ENCODE peak calls at places on chromosomes 5 and 9, in four cellular contexts. One of them, this sample, is unnamed.

GRCh38 chr5:53362521-53362941 is 117.9 kb upstream of the FST start:
- DNase-seq in AG04450: peak
- DNase-seq in WERI-Rb-1: no peak
- DNase-seq in cardiac muscle cell: peak
- DNase-seq in this sample: peak

GRCh38 chr5:122871669-122872068 is 26.3 kb downstream of the SNX24 start:
- DNase-seq in AG04450: no peak
- DNase-seq in WERI-Rb-1: no peak
- DNase-seq in cardiac muscle cell: no peak
- DNase-seq in this sample: no peak

GRCh38 chr9:137973829-137974416 is 96.3 kb downstream of the CACNA1B start:
- DNase-seq in AG04450: no peak
- DNase-seq in WERI-Rb-1: no peak
- DNase-seq in cardiac muscle cell: no peak
- DNase-seq in this sample: no peak

GRCh38 chr5:122262107-122262506 is 49.9 kb upstream of the SNCAIP start:
- DNase-seq in AG04450: no peak
- DNase-seq in WERI-Rb-1: no peak
- DNase-seq in cardiac muscle cell: peak
- DNase-seq in this sample: no peak

GRCh38 chr5:55533806-55534435 is 843 bp downstream of the PLPP1 start:
- DNase-seq in AG04450: no peak
- DNase-seq in WERI-Rb-1: no peak
- DNase-seq in cardiac muscle cell: peak
- DNase-seq in this sample: no peak

GRCh38 chr5:88145603-88146467 is 122.8 kb downstream of the TMEM161B start:
- DNase-seq in AG04450: no peak
- DNase-seq in WERI-Rb-1: no peak
- DNase-seq in cardiac muscle cell: no peak
- DNase-seq in this sample: no peak

GRCh38 chr9:126615251-126615790 is 1.6 kb downstream of the LMX1B start:
- DNase-seq in AG04450: no peak
- DNase-seq in WERI-Rb-1: no peak
- DNase-seq in cardiac muscle cell: peak
- DNase-seq in this sample: no peak

GRCh38 chr9:78685471-78685870 is 388.5 kb downstream of the PSAT1 start:
- DNase-seq in AG04450: no peak
- DNase-seq in WERI-Rb-1: no peak
- DNase-seq in cardiac muscle cell: no peak
- DNase-seq in this sample: no peak

GRCh38 chr9:16726718-16727451 is 143.6 kb downstream of the BNC2 start:
- DNase-seq in AG04450: peak
- DNase-seq in WERI-Rb-1: peak
- DNase-seq in cardiac muscle cell: peak
- DNase-seq in this sample: peak

GRCh38 chr5:36073595-36074216 is 7.0 kb upstream of the UGT3A2 start:
- DNase-seq in AG04450: no peak
- DNase-seq in WERI-Rb-1: peak
- DNase-seq in cardiac muscle cell: peak
- DNase-seq in this sample: no peak

GRCh38 chr5:159873680-159874079 is 42.6 kb upstream of the ADRA1B start:
- DNase-seq in AG04450: no peak
- DNase-seq in WERI-Rb-1: no peak
- DNase-seq in cardiac muscle cell: no peak
- DNase-seq in this sample: no peak

GRCh38 chr5:443239-444151 is 519 bp downstream of the EXOC3 start:
- DNase-seq in AG04450: no peak
- DNase-seq in WERI-Rb-1: no peak
- DNase-seq in cardiac muscle cell: peak
- DNase-seq in this sample: no peak

GRCh38 chr9:92728831-92729734 is 35.5 kb downstream of the BICD2 start:
- DNase-seq in AG04450: no peak
- DNase-seq in WERI-Rb-1: peak
- DNase-seq in cardiac muscle cell: no peak
- DNase-seq in this sample: no peak

GRCh38 chr9:116409659-116410058 is 256.1 kb downstream of the PAPPA start:
- DNase-seq in AG04450: no peak
- DNase-seq in WERI-Rb-1: no peak
- DNase-seq in cardiac muscle cell: no peak
- DNase-seq in this sample: no peak

GRCh38 chr5:62689599-62690368 is 111.2 kb downstream of the LRRC70 start:
- DNase-seq in AG04450: no peak
- DNase-seq in WERI-Rb-1: no peak
- DNase-seq in cardiac muscle cell: no peak
- DNase-seq in this sample: peak

GRCh38 chr5:74192606-74193299 is 447.8 kb downstream of the ENC1 start:
- DNase-seq in AG04450: no peak
- DNase-seq in WERI-Rb-1: no peak
- DNase-seq in cardiac muscle cell: peak
- DNase-seq in this sample: peak

GRCh38 chr9:4380406-4380805 is 80.5 kb upstream of the GLIS3 start:
- DNase-seq in AG04450: no peak
- DNase-seq in WERI-Rb-1: no peak
- DNase-seq in cardiac muscle cell: no peak
- DNase-seq in this sample: no peak

GRCh38 chr9:99222416-99223280 is 566 bp downstream of the SEC61B start:
- DNase-seq in AG04450: no peak
- DNase-seq in WERI-Rb-1: no peak
- DNase-seq in cardiac muscle cell: peak
- DNase-seq in this sample: no peak

GRCh38 chr5:172896465-172896864 is 62.4 kb downstream of the ERGIC1 start:
- DNase-seq in AG04450: no peak
- DNase-seq in WERI-Rb-1: no peak
- DNase-seq in cardiac muscle cell: peak
- DNase-seq in this sample: no peak

GRCh38 chr9:98795970-98796363 is 388 bp downstream of the ANKS6 start:
- DNase-seq in AG04450: no peak
- DNase-seq in WERI-Rb-1: no peak
- DNase-seq in cardiac muscle cell: no peak
- DNase-seq in this sample: no peak

GRCh38 chr9:137204731-137205125 is 720 bp downstream of the TMEM203 start:
- DNase-seq in AG04450: no peak
- DNase-seq in WERI-Rb-1: no peak
- DNase-seq in cardiac muscle cell: no peak
- DNase-seq in this sample: no peak

GRCh38 chr5:61659221-61659696 is 327.2 kb downstream of the ZSWIM6 start:
- DNase-seq in AG04450: no peak
- DNase-seq in WERI-Rb-1: no peak
- DNase-seq in cardiac muscle cell: no peak
- DNase-seq in this sample: no peak

GRCh38 chr5:37816883-37817282 is 23.0 kb downstream of the GDNF start:
- DNase-seq in AG04450: no peak
- DNase-seq in WERI-Rb-1: peak
- DNase-seq in cardiac muscle cell: no peak
- DNase-seq in this sample: no peak

GRCh38 chr9:27572036-27572435 is 1.2 kb downstream of the C9orf72 start:
- DNase-seq in AG04450: no peak
- DNase-seq in WERI-Rb-1: no peak
- DNase-seq in cardiac muscle cell: no peak
- DNase-seq in this sample: no peak

GRCh38 chr5:174188300-174188699 is 142.8 kb downstream of the NSG2 start:
- DNase-seq in AG04450: no peak
- DNase-seq in WERI-Rb-1: no peak
- DNase-seq in cardiac muscle cell: no peak
- DNase-seq in this sample: no peak

GRCh38 chr5:310941-311434 is 10.5 kb upstream of the AHRR start:
- DNase-seq in AG04450: no peak
- DNase-seq in WERI-Rb-1: no peak
- DNase-seq in cardiac muscle cell: peak
- DNase-seq in this sample: no peak

GRCh38 chr5:151204051-151204450 is 19.8 kb downstream of the CCDC69 start:
- DNase-seq in AG04450: no peak
- DNase-seq in WERI-Rb-1: no peak
- DNase-seq in cardiac muscle cell: no peak
- DNase-seq in this sample: no peak

GRCh38 chr5:17257705-17258273 is 40.4 kb downstream of the BASP1 start:
- DNase-seq in AG04450: no peak
- DNase-seq in WERI-Rb-1: no peak
- DNase-seq in cardiac muscle cell: peak
- DNase-seq in this sample: no peak

GRCh38 chr5:392431-392988 is 50.5 kb upstream of the EXOC3 start:
- DNase-seq in AG04450: no peak
- DNase-seq in WERI-Rb-1: no peak
- DNase-seq in cardiac muscle cell: no peak
- DNase-seq in this sample: no peak

GRCh38 chr5:172180936-172181335 is 7.1 kb downstream of the STK10 start:
- DNase-seq in AG04450: no peak
- DNase-seq in WERI-Rb-1: no peak
- DNase-seq in cardiac muscle cell: no peak
- DNase-seq in this sample: no peak

GRCh38 chr5:130104895-130105684 is 200.8 kb downstream of the CHSY3 start:
- DNase-seq in AG04450: no peak
- DNase-seq in WERI-Rb-1: no peak
- DNase-seq in cardiac muscle cell: no peak
- DNase-seq in this sample: peak

GRCh38 chr9:111959468-111959941 is 62.9 kb downstream of the UGCG start:
- DNase-seq in AG04450: no peak
- DNase-seq in WERI-Rb-1: no peak
- DNase-seq in cardiac muscle cell: peak
- DNase-seq in this sample: peak

GRCh38 chr5:140235776-140236558 is 61.0 kb downstream of the CYSTM1 start:
- DNase-seq in AG04450: no peak
- DNase-seq in WERI-Rb-1: no peak
- DNase-seq in cardiac muscle cell: no peak
- DNase-seq in this sample: no peak

GRCh38 chr9:108163321-108164005 is 673.9 kb upstream of the KLF4 start:
- DNase-seq in AG04450: no peak
- DNase-seq in WERI-Rb-1: no peak
- DNase-seq in cardiac muscle cell: peak
- DNase-seq in this sample: no peak

GRCh38 chr5:176965633-176966032 is 40.9 kb downstream of the UIMC1 start:
- DNase-seq in AG04450: no peak
- DNase-seq in WERI-Rb-1: no peak
- DNase-seq in cardiac muscle cell: no peak
- DNase-seq in this sample: no peak

GRCh38 chr5:2783223-2783622 is 31.7 kb upstream of the IRX2 start:
- DNase-seq in AG04450: no peak
- DNase-seq in WERI-Rb-1: no peak
- DNase-seq in cardiac muscle cell: no peak
- DNase-seq in this sample: no peak

GRCh38 chr5:36607114-36607561 is 732 bp downstream of the SLC1A3 start:
- DNase-seq in AG04450: no peak
- DNase-seq in WERI-Rb-1: peak
- DNase-seq in cardiac muscle cell: peak
- DNase-seq in this sample: peak

GRCh38 chr9:87497604-87498045 is at the start of gene DAPK1:
- DNase-seq in AG04450: no peak
- DNase-seq in WERI-Rb-1: peak
- DNase-seq in cardiac muscle cell: peak
- DNase-seq in this sample: no peak

GRCh38 chr5:142015781-142016533 is 3.1 kb upstream of the GNPDA1 start:
- DNase-seq in AG04450: no peak
- DNase-seq in WERI-Rb-1: no peak
- DNase-seq in cardiac muscle cell: peak
- DNase-seq in this sample: peak

GRCh38 chr5:142012792-142013388 is at the start of gene GNPDA1:
- DNase-seq in AG04450: peak
- DNase-seq in WERI-Rb-1: peak
- DNase-seq in cardiac muscle cell: peak
- DNase-seq in this sample: peak

GRCh38 chr5:142016576-142016975 is 3.7 kb upstream of the GNPDA1 start:
- DNase-seq in AG04450: no peak
- DNase-seq in WERI-Rb-1: no peak
- DNase-seq in cardiac muscle cell: no peak
- DNase-seq in this sample: no peak

GRCh38 chr5:142013734-142014495 is 1.1 kb upstream of the GNPDA1 start:
- DNase-seq in AG04450: no peak
- DNase-seq in WERI-Rb-1: peak
- DNase-seq in cardiac muscle cell: peak
- DNase-seq in this sample: peak

GRCh38 chr5:142014911-142015584 is 2.2 kb upstream of the GNPDA1 start:
- DNase-seq in AG04450: no peak
- DNase-seq in WERI-Rb-1: no peak
- DNase-seq in cardiac muscle cell: peak
- DNase-seq in this sample: peak
- TF ChIP-seq CTCF in AG04450: peak
- TF ChIP-seq CTCF in WERI-Rb-1: no peak
- TF ChIP-seq CTCF in cardiac muscle cell: peak
- TF ChIP-seq CTCF in this sample: peak

DNA sequence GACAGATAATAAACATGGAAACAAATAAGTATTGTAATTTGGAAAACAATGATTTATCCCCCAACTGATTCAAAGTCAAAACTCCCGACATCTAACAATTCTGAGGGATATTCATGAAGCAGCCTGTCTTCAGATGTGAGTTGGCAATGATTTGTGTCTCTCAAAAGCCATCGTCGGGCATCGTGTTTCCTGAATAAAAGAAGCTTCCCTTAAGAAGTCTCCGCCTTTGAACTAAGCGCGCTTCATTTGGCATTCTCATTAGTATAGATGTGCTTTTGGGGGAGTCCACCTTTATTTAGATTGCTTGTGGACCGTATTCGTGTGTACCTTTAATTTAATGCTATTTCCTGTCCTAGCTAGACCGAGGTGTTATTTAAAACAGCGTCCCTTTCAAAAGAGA is 282.7 kb downstream of the MLLT3 start:
- DNase-seq in AG04450: no peak
- DNase-seq in WERI-Rb-1: no peak
- DNase-seq in cardiac muscle cell: no peak
- DNase-seq in this sample: no peak
- H3K4me3 ChIP-seq in AG04450: no peak
- H3K4me3 ChIP-seq in WERI-Rb-1: no peak
- H3K4me3 ChIP-seq in cardiac muscle cell: no peak
- H3K4me3 ChIP-seq in this sample: no peak

GRCh38 chr5:138331449-138332368 is at the start of gene CDC25C:
- DNase-seq in AG04450: peak
- DNase-seq in WERI-Rb-1: peak
- DNase-seq in cardiac muscle cell: peak
- DNase-seq in this sample: peak
- TF ChIP-seq CTCF in AG04450: no peak
- TF ChIP-seq CTCF in WERI-Rb-1: no peak
- TF ChIP-seq CTCF in cardiac muscle cell: no peak
- TF ChIP-seq CTCF in this sample: no peak

DNA sequence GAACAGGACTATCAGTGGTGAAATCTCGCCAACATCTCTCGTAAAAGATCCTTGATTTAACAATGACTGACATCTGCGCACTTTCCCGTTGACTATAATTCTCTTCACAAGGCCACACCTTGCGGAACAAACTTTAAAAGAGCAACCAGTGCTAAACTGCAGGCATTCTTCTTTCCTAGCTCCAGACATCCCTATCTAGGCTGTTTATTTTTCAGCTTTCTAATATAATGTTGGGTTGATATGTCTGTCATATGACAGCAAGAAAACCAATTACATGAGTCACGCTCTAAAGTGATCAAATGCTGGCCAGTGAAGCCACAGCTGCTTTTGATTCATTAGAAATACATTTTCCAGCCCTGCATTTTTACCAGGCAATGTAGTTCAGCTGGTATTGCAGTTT is 162.5 kb downstream of the ELAVL2 start:
- DNase-seq in AG04450: no peak
- DNase-seq in WERI-Rb-1: no peak
- DNase-seq in cardiac muscle cell: no peak
- DNase-seq in this sample: no peak
- H3K4me3 ChIP-seq in AG04450: no peak
- H3K4me3 ChIP-seq in WERI-Rb-1: no peak
- H3K4me3 ChIP-seq in cardiac muscle cell: no peak
- H3K4me3 ChIP-seq in this sample: no peak